ENCODE peak calls at places on chromosomes 11 and 22, in five cellular contexts. C is IMR-90, M is heart right ventricle, A is K562, S is PC-9. H is an unnamed sample.

GRCh38 chr11:110428956-110429613 is 663 bp upstream of the FDX1 start:
- DNase-seq in C (no peak), M (no peak), A (no peak), S (no peak), H (no peak)

GRCh38 chr11:95563859-95564258 is 225.7 kb downstream of the FAM76B start:
- DNase-seq in C (no peak), M (no peak), A (no peak), S (no peak), H (no peak)

GRCh38 chr11:123561046-123561781 is 93.2 kb downstream of the SCN3B start:
- DNase-seq in C (peak; percentile 56), M (peak; percentile 45), A (no peak), S (no peak), H (no peak)

GRCh38 chr22:27136596-27136995 is 479.2 kb downstream of the MIAT start:
- DNase-seq in C (no peak), M (no peak), A (no peak), S (no peak), H (no peak)

GRCh38 chr11:35116245-35116644 is 22.7 kb upstream of the CD44 start:
- DNase-seq in C (no peak), M (no peak), A (no peak), S (no peak), H (no peak)

GRCh38 chr11:108324587-108324986 is 101.7 kb downstream of the ATM start:
- DNase-seq in C (peak; percentile 57), M (no peak), A (no peak), S (no peak), H (peak; percentile 20)

GRCh38 chr11:59141673-59142460 is 789 bp upstream of the FAM111A start:
- DNase-seq in C (peak; percentile 68), M (no peak), A (no peak), S (no peak), H (peak; percentile 69)

GRCh38 chr22:37442537-37442936 is 15.3 kb upstream of the ELFN2 start:
- DNase-seq in C (peak; percentile 45), M (no peak), A (no peak), S (no peak), H (peak; percentile 28)

GRCh38 chr11:60634151-60634550 is 65.3 kb upstream of the MS4A8 start:
- DNase-seq in C (no peak), M (no peak), A (peak; percentile 12), S (no peak), H (no peak)

GRCh38 chr11:1881442-1882264 is 10.0 kb downstream of the PRR33 start:
- DNase-seq in C (no peak), M (peak; percentile 78), A (no peak), S (no peak), H (no peak)

GRCh38 chr11:34719303-34719848 is 98.5 kb downstream of the EHF start:
- DNase-seq in C (peak; percentile 3), M (no peak), A (no peak), S (no peak), H (no peak)

GRCh38 chr11:34344410-34345011 is 13.3 kb downstream of the ABTB2 start:
- DNase-seq in C (no peak), M (no peak), A (no peak), S (peak; percentile 87), H (no peak)

GRCh38 chr11:112881461-112881860 is 79.8 kb upstream of the NCAM1 start:
- DNase-seq in C (no peak), M (peak; percentile 80), A (peak; percentile 68), S (peak; percentile 1), H (no peak)

GRCh38 chr22:37549704-37550059 is 10.6 kb upstream of the CDC42EP1 start:
- DNase-seq in C (peak; percentile 50), M (no peak), A (no peak), S (peak; percentile 75), H (peak; percentile 53)

GRCh38 chr11:8094656-8095055 is 13.6 kb downstream of the TUB start:
- DNase-seq in C (no peak), M (no peak), A (no peak), S (no peak), H (no peak)

GRCh38 chr11:8091671-8092070 is 10.7 kb downstream of the TUB start:
- DNase-seq in C (no peak), M (no peak), A (no peak), S (no peak), H (no peak)

GRCh38 chr11:8095356-8095755 is 14.3 kb downstream of the TUB start:
- DNase-seq in C (no peak), M (no peak), A (no peak), S (no peak), H (no peak)

GRCh38 chr11:8093931-8094575 is 13.0 kb downstream of the TUB start:
- DNase-seq in C (no peak), M (no peak), A (no peak), S (no peak), H (no peak)

DNA sequence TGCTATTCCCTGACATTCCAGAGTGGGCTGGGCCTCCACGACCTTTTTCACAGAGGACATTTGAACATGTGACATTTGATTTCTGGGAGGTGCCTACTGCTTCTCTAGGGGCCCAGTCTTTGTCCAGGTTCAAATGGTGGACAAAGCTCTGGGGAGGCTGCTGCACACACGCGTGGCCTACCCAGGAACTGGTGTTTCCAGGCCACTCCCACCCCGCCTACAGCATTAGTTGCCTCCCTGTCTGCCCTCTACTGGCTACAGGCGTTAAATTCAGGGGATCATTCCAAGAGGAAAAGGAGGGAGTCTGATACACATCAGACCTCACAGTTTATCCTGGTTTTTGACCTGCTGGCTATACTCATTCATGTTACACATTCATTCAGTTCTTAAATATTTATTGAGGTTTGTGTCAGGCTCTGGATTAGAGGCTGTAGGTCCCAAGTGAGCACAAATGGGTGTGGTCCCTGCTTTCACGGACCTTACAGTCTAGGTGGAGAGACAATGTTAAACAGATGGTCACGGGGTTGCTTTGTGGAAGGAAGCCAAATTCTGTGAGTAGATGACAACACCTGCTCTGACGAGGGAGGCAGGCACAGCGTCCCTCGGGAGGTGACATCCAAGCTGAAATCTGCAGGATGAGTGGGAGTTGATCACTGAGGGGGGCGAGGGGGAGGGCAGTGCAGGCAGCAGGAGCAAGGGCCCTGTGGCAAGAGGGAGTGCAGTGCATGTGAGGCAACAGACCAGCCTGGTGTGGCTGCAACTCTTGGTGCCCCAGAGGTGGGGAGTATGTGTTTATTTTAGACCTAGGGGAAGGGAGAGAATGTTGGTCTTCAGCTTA is 11.8 kb downstream of the TUB start:
- DNase-seq in C (peak; percentile 66), M (peak; percentile 77), A (peak; percentile 87), S (peak; percentile 31), H (peak; percentile 69)
- TF ChIP-seq CTCF in C (peak; percentile 73), M (peak; percentile 62), A (peak; percentile 77), S (peak; percentile 58), H (peak; percentile 80)

GRCh38 chr11:8090756-8091155 is 9.7 kb downstream of the TUB start:
- DNase-seq in C (no peak), M (no peak), A (peak; percentile 46), S (no peak), H (no peak)
- TF ChIP-seq CTCF in C (peak; percentile 44), M (peak; percentile 59), A (peak; percentile 67), S (peak; percentile 47), H (peak; percentile 77)

DNA sequence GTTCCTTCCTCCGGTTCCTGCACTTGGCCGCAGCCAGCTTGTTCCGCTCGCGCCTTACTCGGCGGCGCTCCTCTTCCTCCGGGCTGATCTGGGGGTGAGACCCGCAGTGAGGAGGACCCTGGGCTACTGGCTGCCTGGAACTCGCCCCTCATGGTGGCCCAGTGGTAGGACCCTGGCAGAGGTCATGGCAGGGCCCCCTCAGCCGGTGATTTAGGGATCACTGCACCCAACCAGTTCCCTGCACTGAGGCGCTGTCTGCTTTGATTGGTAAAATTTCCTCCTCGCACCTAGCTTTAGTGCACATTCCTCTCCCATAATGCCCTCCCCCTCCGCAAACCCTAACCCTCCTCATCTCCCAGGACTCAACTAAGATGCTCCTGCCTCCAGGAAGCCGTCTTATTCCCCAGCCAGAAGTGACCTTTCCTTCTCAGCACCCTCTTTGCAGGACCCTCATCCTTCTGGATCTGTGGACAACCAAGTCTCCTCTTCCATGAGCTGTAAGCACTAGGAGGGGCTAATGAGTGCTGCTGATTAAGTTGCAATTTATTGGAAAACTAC is 3.6 kb downstream of the CCDC85B start:
- DNase-seq in C (no peak), M (peak; percentile 73), A (no peak), S (no peak), H (no peak)
- TF ChIP-seq CTCF in C (no peak), M (no peak), A (peak; percentile 12), S (no peak), H (peak; percentile 18)

GRCh38 chr11:102317099-102317767 is at the start of gene BIRC3:
- DNase-seq in C (peak; percentile 98), M (peak; percentile 83), A (peak; percentile 23), S (peak; percentile 87), H (peak; percentile 80)

GRCh38 chr11:102319544-102319943 is 2.3 kb downstream of the BIRC3 start:
- DNase-seq in C (no peak), M (no peak), A (no peak), S (no peak), H (no peak)

GRCh38 chr11:102317768-102318103 is 452 bp downstream of the BIRC3 start:
- DNase-seq in C (no peak), M (no peak), A (no peak), S (no peak), H (no peak)

GRCh38 chr11:102320166-102320565 is 2.9 kb downstream of the BIRC3 start:
- DNase-seq in C (no peak), M (no peak), A (no peak), S (no peak), H (no peak)

GRCh38 chr11:102318469-102318868 is 1.2 kb downstream of the BIRC3 start:
- DNase-seq in C (peak; percentile 48), M (no peak), A (no peak), S (no peak), H (no peak)
- TF ChIP-seq CTCF in C (no peak), M (no peak), A (no peak), S (no peak), H (no peak)

GRCh38 chr22:43050995-43051394 is 36.0 kb upstream of the PACSIN2 start:
- DNase-seq in C (no peak), M (no peak), A (no peak), S (no peak), H (no peak)
- TF ChIP-seq CTCF in C (no peak), M (no peak), A (no peak), S (no peak), H (no peak)

DNA sequence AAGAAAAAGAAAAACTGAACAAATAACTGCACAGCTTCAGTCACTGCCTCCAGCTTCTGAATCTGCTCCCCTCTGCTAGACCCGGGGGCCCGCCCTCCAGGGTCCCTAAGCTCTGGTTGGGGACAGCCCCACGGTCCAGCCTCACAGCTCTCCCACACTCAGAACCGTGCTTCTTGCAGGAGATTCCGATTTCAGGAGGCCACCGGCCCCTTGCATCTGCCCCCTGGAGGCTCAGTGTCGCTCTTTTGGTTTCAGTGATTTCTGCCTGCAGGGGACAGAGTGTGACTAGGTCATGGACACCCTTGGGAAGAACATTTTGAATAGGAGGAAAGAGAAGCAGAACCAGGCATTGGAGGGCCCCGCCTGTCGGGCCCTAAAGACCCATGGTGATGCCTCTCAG is 23.1 kb upstream of the RPS3 start:
- DNase-seq in C (no peak), M (no peak), A (peak; percentile 36), S (no peak), H (no peak)
- TF ChIP-seq CTCF in C (peak; percentile 2), M (no peak), A (peak; percentile 66), S (no peak), H (peak; percentile 48)